ENCODE peak calls at places on chromosomes 7 and 10, in seven cellular contexts. V is NCI-H2081; C is H7; O is stimulated activated CD4-positive, alpha-beta T cell treated with anti-CD3 and anti-CD28 coated beads, Interleukin-1b, Interleukin-23, amount 100 ng/mL, for 1 hour; S is T-cell; M is stimulated activated CD8-positive, alpha-beta memory T cell treated with anti-CD3 and anti-CD28 coated beads, Interleukin-2, amount 100 ng/mL, for 1 hour; Z is ELR. B is an unnamed sample.

GRCh38 chr7:149871576-149871975 is 2.2 kb upstream of the ATP6V0E2 start:
- DNase-seq in V (no peak), C (no peak), O (no peak), S (no peak), M (no peak), Z (no peak), B (no peak)

GRCh38 chr7:13822678-13823077 is 166.8 kb downstream of the ETV1 start:
- DNase-seq in V (no peak), C (no peak), O (no peak), S (no peak), M (no peak), Z (peak; percentile 58), B (no peak)

GRCh38 chr7:43430412-43430811 is 152.5 kb upstream of the STK17A start:
- DNase-seq in V (no peak), C (no peak), O (no peak), S (no peak), M (no peak), Z (no peak), B (no peak)

GRCh38 chr10:63478564-63478963 is 12.8 kb upstream of the JMJD1C start:
- DNase-seq in V (no peak), C (peak; percentile 36), O (no peak), S (no peak), M (no peak), Z (no peak), B (no peak)

GRCh38 chr7:24129597-24129996 is 154.4 kb upstream of the NPY start:
- DNase-seq in V (no peak), C (no peak), O (no peak), S (no peak), M (no peak), Z (peak; percentile 92), B (no peak)

GRCh38 chr10:12638103-12638502 is 288.8 kb downstream of the CAMK1D start:
- DNase-seq in V (peak; percentile 89), C (no peak), O (no peak), S (no peak), M (no peak), Z (no peak), B (peak; percentile 36)

GRCh38 chr10:128063736-128064614 is 62.2 kb downstream of the MKI67 start:
- DNase-seq in V (no peak), C (peak; percentile 72), O (no peak), S (no peak), M (no peak), Z (no peak), B (no peak)

GRCh38 chr10:132632851-132633684 is 95.5 kb downstream of the INPP5A start:
- DNase-seq in V (no peak), C (no peak), O (no peak), S (no peak), M (no peak), Z (peak; percentile 40), B (no peak)

GRCh38 chr10:33248638-33249037 is 85.8 kb downstream of the NRP1 start:
- DNase-seq in V (no peak), C (no peak), O (peak; percentile 2), S (no peak), M (no peak), Z (peak; percentile 97), B (no peak)

GRCh38 chr10:100739516-100740368 is 5.6 kb upstream of the PAX2 start:
- DNase-seq in V (no peak), C (peak; percentile 83), O (no peak), S (no peak), M (no peak), Z (no peak), B (no peak)

GRCh38 chr7:84297606-84298005 is 103.0 kb upstream of the SEMA3A start:
- DNase-seq in V (no peak), C (no peak), O (no peak), S (no peak), M (no peak), Z (no peak), B (no peak)

GRCh38 chr7:143145-143751 is 49.1 kb upstream of the FAM20C start:
- DNase-seq in V (no peak), C (peak; percentile 46), O (no peak), S (no peak), M (no peak), Z (no peak), B (no peak)

GRCh38 chr10:73874267-73875138 is at the start of gene CAMK2G:
- DNase-seq in V (peak; percentile 56), C (peak; percentile 98), O (peak; percentile 63), S (peak; percentile 73), M (peak; percentile 55), Z (peak; percentile 92), B (peak; percentile 97)

GRCh38 chr7:120337308-120337907 is 64.4 kb downstream of the KCND2 start:
- DNase-seq in V (no peak), C (peak; percentile 26), O (no peak), S (no peak), M (no peak), Z (peak; percentile 7), B (peak; percentile 2)

GRCh38 chr10:96752380-96752779 is 32.1 kb upstream of the PIK3AP1 start:
- DNase-seq in V (no peak), C (no peak), O (no peak), S (no peak), M (no peak), Z (peak; percentile 20), B (no peak)

GRCh38 chr10:107899075-107899474 is 734.6 kb upstream of the SORCS1 start:
- DNase-seq in V (no peak), C (no peak), O (no peak), S (no peak), M (no peak), Z (peak; percentile 41), B (no peak)

GRCh38 chr7:574661-575395 is 55.2 kb upstream of the PDGFA start:
- DNase-seq in V (no peak), C (no peak), O (no peak), S (no peak), M (no peak), Z (no peak), B (no peak)

GRCh38 chr7:152862842-152863241 is 103.3 kb downstream of the ACTR3B start:
- DNase-seq in V (no peak), C (no peak), O (no peak), S (no peak), M (no peak), Z (no peak), B (no peak)

GRCh38 chr10:23338155-23338828 is 6.3 kb downstream of the C10orf67 start:
- DNase-seq in V (no peak), C (peak; percentile 46), O (no peak), S (no peak), M (no peak), Z (peak; percentile 86), B (no peak)

GRCh38 chr7:34675749-34676374 is 17.8 kb downstream of the NPSR1 start:
- DNase-seq in V (peak; percentile 14), C (peak; percentile 63), O (no peak), S (no peak), M (no peak), Z (peak; percentile 42), B (no peak)

GRCh38 chr7:120539321-120539720 is 266.3 kb downstream of the KCND2 start:
- DNase-seq in V (no peak), C (no peak), O (no peak), S (no peak), M (no peak), Z (no peak), B (no peak)

GRCh38 chr7:87627634-87627994 is 584 bp upstream of the RUNDC3B start:
- DNase-seq in V (no peak), C (no peak), O (no peak), S (no peak), M (no peak), Z (no peak), B (no peak)

GRCh38 chr7:116030626-116031276 is at the start of gene TFEC:
- DNase-seq in V (no peak), C (no peak), O (no peak), S (no peak), M (no peak), Z (peak; percentile 20), B (no peak)

GRCh38 chr7:134730359-134730758 is 49.1 kb upstream of the CALD1 start:
- DNase-seq in V (no peak), C (no peak), O (no peak), S (no peak), M (no peak), Z (peak; percentile 21), B (no peak)

B was measured in GM12891.